ENCODE peak calls at places on chromosomes 12 and 14, in six cellular contexts. R, T, Y, A, O and P are unnamed samples. For H3K9me3, the result is how much of the 10 kb centered on the place peaks cover.

GRCh38 chr14:68947802-68948201 is 31.3 kb downstream of the ACTN1 start:
- DNase-seq in R (peak), T (no peak), Y (no peak), A (peak), O (peak), P (peak)

GRCh38 chr14:33871394-33871793 is 79.5 kb downstream of the EGLN3 start:
- DNase-seq in R (no peak), T (no peak), Y (no peak), A (no peak), O (no peak), P (no peak)

GRCh38 chr12:12613334-12613733 is 1.7 kb downstream of the CREBL2 start:
- DNase-seq in R (no peak), T (peak), Y (no peak), A (no peak), O (no peak), P (no peak)

GRCh38 chr12:76158518-76159321 is 74.2 kb upstream of the NAP1L1 start:
- DNase-seq in R (peak), T (peak), Y (peak), A (peak), O (no peak), P (peak)

GRCh38 chr12:58833844-58834243 is 86.5 kb downstream of the LRIG3 start:
- DNase-seq in R (no peak), T (peak), Y (no peak), A (no peak), O (no peak), P (no peak)

GRCh38 chr12:120625557-120626419 is 14.6 kb upstream of the CABP1 start:
- DNase-seq in R (no peak), T (no peak), Y (no peak), A (no peak), O (peak), P (no peak)

GRCh38 chr14:98210045-98210678 is 1061.8 kb downstream of the BCL11B start:
- DNase-seq in R (no peak), T (no peak), Y (no peak), A (no peak), O (peak), P (no peak)

GRCh38 chr14:93183596-93184317 is 940 bp downstream of the MOAP1 start:
- DNase-seq in R (no peak), T (no peak), Y (peak), A (no peak), O (no peak), P (no peak)

GRCh38 chr12:113162102-113163029 is 12.8 kb downstream of the CFAP73 start:
- DNase-seq in R (no peak), T (peak), Y (no peak), A (no peak), O (no peak), P (peak)

GRCh38 chr12:51183816-51184215 is 10.9 kb upstream of the TFCP2 start:
- DNase-seq in R (peak), T (peak), Y (no peak), A (no peak), O (peak), P (peak)

DNA sequence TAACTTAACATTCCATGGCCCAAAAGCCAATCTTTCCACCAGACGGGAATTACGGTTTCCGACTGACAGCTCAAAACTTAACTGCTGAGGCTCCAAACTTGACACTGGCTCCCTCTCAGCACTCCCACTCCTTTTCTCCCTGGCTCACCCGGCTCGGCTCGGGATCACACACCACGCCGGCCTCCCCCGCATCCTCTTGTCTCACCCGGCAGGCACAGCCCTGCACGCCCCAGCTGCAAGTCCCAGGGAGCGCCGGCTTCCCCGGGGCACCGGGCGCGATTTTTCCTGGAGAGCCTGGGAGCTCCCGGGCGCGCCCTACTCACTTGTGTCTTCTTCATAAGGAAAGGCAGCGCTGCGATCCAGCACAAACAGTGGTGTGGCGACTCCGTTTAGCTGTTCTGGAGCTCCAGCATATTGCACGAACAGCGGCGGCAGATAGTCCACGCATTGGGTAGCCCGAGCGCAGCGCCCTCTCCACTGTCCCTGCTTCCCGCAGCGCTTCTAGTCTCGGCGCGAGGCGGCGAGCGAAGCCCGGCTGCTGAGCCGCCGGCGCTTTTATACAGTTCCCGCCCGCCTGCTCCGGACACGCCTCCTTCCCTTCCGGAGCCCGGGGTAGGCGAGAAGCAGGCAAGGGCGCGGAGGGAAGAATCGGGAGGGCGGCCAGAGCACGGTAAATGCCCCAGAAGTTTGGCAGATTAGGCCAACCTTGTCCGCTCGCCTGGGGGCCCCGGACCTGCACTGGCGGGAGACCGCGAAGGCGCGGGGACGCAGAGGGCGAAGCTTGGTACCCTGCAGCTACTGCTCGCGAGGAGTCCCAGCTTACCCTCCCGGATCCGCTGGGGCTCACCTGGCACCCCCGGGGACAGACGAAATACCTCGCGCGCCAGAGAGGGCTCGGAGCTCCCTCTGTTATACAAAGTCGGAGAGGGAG is at the start of gene KITLG:
- DNase-seq in R (peak), T (peak), Y (peak), A (peak), O (peak), P (peak)
- TF ChIP-seq CTCF in R (peak), T (peak), Y (peak), A (peak), O (no peak), P (peak)

DNA sequence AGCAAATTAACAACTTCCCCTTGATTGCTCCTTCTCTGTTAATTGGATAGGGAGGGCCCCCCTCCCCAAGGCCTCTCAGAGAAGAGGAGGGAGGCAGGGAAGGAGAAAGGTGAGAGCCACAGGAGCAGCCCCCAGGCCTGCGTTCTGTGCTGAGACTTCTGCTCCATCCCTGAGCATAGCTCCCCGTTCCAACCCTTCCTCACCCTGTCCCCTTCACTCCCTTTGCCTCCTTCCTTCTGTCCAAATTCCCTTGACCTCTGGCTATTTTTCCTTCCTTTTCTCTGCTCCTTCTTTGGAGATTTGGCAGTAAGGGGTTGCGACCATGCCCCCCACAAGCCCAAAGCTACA is 793 bp upstream of the ASIC1 start:
- DNase-seq in R (no peak), T (no peak), Y (no peak), A (no peak), O (no peak), P (no peak)
- H3K4me3 ChIP-seq in R (no peak), T (peak), Y (no peak), A (peak), O (no peak), P (peak)

GRCh38 chr12:79858518-79858917 is 76.4 kb downstream of the PPP1R12A start:
- DNase-seq in R (no peak), T (no peak), Y (no peak), A (no peak), O (no peak), P (no peak)
- H3K9me3 ChIP-seq in R (under half), T (under half), Y (under half), A (under half), O (under half), P (under half)

GRCh38 chr14:94816113-94816512 is 46.2 kb upstream of the GSC start:
- DNase-seq in R (no peak), T (no peak), Y (no peak), A (no peak), O (no peak), P (no peak)
- TF ChIP-seq CTCF in R (no peak), T (no peak), Y (no peak), A (no peak), O (no peak), P (no peak)

GRCh38 chr14:103273847-103274615 is 60.0 kb upstream of the EIF5 start:
- DNase-seq in R (no peak), T (no peak), Y (no peak), A (no peak), O (peak), P (no peak)

GRCh38 chr14:103271189-103271588 is 62.8 kb upstream of the EIF5 start:
- DNase-seq in R (no peak), T (no peak), Y (no peak), A (no peak), O (no peak), P (no peak)

GRCh38 chr14:103275000-103275399 is 59.0 kb upstream of the EIF5 start:
- DNase-seq in R (no peak), T (no peak), Y (no peak), A (no peak), O (no peak), P (no peak)

DNA sequence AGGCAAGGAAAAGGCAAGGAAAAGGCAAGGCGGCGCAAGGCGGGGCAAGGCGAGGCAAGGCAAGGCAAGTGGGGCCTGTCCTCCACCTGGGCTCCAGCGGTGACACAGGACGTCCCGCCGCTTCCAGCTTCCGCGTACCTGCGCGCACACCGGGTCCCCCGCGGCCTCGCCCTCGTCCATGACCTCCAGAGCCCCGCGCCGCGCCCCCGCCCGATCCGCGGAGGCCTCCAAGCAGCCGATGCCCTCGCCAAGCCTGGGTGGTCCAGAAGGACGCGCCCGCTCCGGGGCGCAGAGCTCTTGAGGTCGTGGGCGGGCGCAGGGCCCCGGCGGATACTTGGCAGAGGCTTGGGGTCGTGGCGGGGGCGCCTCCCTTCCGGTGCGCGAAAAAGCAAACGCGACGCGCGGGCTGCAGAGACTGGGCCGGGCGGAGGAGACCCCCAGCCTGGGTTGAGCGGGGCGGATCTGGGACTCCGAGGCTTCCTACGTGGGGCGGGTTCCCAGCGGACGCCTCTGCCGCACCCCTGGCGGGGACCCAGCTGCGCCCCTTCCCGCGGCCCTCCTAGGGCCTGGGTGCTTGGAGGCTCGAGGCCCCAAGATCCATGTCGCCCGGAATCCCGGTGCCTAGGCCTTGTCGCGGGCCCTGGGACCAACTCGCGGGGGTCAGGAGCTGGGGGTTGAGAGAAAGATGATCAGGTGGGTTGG is 60.7 kb upstream of the EIF5 start:
- DNase-seq in R (no peak), T (no peak), Y (no peak), A (no peak), O (peak), P (no peak)
- H3K4me3 ChIP-seq in R (peak), T (no peak), Y (peak), A (peak), O (no peak), P (no peak)

DNA sequence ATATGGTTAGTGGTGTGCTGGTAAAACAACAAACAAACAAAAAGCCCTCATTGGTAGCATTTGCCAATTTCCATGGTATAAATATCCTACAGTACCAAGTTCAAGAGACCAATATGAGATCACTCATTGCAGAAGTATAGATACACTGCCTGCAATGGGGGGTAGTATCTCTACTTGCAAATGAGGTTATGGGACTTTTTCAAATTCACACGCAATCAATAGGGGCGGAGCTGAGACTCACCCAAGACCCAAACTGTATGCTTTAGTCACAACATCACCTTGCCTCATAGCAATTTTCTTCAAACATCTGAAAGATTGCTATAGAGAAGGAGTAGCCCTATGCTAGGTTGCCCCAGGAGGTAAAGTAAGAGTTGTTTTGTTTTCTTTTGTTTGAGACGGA is 93.7 kb downstream of the VCPKMT start:
- DNase-seq in R (no peak), T (no peak), Y (no peak), A (no peak), O (no peak), P (no peak)
- H3K9me3 ChIP-seq in R (under half), T (under half), Y (under half), A (under half), O (under half), P (under half)

DNA sequence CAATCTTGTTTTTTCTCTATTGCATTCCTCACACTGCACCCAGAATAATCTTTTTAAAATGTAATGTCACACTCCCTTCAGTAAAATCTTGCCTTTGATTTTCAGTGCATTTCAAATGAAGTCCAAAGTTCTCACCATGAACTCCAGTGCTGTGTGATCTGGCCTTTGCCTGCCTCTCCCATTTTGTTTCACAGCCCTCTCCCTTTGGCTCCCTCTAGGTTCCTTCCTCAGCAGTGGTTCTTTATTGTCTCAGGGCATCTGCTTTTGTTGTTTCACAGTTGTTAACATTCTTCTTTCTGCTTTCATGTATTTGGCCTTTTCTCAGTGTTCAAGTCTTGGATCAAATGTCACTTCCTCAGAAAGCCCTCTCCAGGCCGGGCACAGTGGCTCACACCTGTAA is 84.5 kb upstream of the AMN1 start:
- DNase-seq in R (peak), T (no peak), Y (no peak), A (no peak), O (no peak), P (no peak)
- TF ChIP-seq CTCF in R (peak), T (no peak), Y (no peak), A (no peak), O (peak), P (peak)

DNA sequence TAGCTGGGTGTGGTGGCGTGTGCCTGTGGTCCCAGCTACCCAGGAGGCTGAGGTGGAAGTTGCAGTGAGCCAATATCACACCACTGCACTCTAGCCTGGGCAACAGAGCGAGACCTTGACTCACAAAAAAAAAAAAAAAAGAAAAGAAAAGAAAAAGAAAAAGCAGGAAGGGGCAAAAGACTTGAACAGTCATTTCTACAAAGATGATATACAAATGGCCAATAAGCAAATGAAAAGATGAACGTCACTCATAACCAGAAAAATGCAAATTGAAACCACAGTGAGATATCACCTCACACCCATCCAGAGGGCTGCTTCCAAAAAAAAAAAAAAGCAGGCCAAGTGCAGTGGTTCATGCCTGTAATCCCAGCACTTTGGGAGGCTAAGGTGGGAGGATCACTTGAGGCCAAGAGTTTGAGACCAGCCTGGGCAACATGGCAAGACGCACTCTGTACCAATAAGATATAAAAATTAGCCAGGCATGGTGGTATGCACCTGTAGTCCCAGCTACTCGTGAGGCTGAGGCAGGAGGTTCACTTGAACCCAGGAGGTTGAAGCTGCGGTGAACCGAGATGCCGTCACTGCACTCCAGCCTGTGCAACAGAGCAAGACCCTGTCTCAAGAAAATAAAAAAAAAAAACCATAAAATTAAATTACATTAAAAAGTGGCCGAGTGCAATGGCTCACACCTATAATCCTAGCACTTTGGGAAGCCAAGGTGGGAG is 20.5 kb downstream of the UBC start:
- DNase-seq in R (no peak), T (no peak), Y (no peak), A (no peak), O (no peak), P (no peak)
- H3K4me3 ChIP-seq in R (no peak), T (no peak), Y (no peak), A (no peak), O (no peak), P (no peak)

GRCh38 chr12:107108995-107109508 is 15.7 kb upstream of the CRY1 start:
- DNase-seq in R (no peak), T (no peak), Y (no peak), A (no peak), O (no peak), P (no peak)
- H3K9me3 ChIP-seq in R (under half), T (under half), Y (under half), A (under half), O (under half), P (under half)